ENCODE peak calls at places on chromosomes 1 and 21, in eight cellular contexts. One of them, this sample, is unnamed.

GRCh38 chr1:228434674-228435073 is 18.0 kb upstream of the TRIM17 start:
- DNase-seq in aorta: no peak
- DNase-seq in naive thymus-derived CD4-positive, alpha-beta T cell: no peak
- DNase-seq in keratinocyte: no peak
- DNase-seq in uterus: no peak
- DNase-seq in astrocyte: no peak
- DNase-seq in AG04450: no peak
- DNase-seq in right lobe of liver: no peak
- DNase-seq in this sample: no peak

GRCh38 chr1:17547271-17547670 is 7.8 kb downstream of the ARHGEF10L start:
- DNase-seq in aorta: no peak
- DNase-seq in naive thymus-derived CD4-positive, alpha-beta T cell: no peak
- DNase-seq in keratinocyte: no peak
- DNase-seq in uterus: no peak
- DNase-seq in astrocyte: no peak
- DNase-seq in AG04450: no peak
- DNase-seq in right lobe of liver: no peak
- DNase-seq in this sample: no peak

GRCh38 chr1:247338723-247339270 is 7.1 kb upstream of the ZNF496 start:
- DNase-seq in aorta: no peak
- DNase-seq in naive thymus-derived CD4-positive, alpha-beta T cell: no peak
- DNase-seq in keratinocyte: no peak
- DNase-seq in uterus: no peak
- DNase-seq in astrocyte: no peak
- DNase-seq in AG04450: no peak
- DNase-seq in right lobe of liver: no peak
- DNase-seq in this sample: no peak

GRCh38 chr1:223288826-223289225 is 75.2 kb downstream of the SUSD4 start:
- DNase-seq in aorta: no peak
- DNase-seq in naive thymus-derived CD4-positive, alpha-beta T cell: no peak
- DNase-seq in keratinocyte: no peak
- DNase-seq in uterus: no peak
- DNase-seq in astrocyte: no peak
- DNase-seq in AG04450: no peak
- DNase-seq in right lobe of liver: peak
- DNase-seq in this sample: no peak

GRCh38 chr1:31931241-31932225 is 6.6 kb downstream of the PTP4A2 start:
- DNase-seq in aorta: no peak
- DNase-seq in naive thymus-derived CD4-positive, alpha-beta T cell: no peak
- DNase-seq in keratinocyte: no peak
- DNase-seq in uterus: no peak
- DNase-seq in astrocyte: peak
- DNase-seq in AG04450: no peak
- DNase-seq in right lobe of liver: no peak
- DNase-seq in this sample: no peak

GRCh38 chr1:64775152-64775551 is 30.3 kb downstream of the RAVER2 start:
- DNase-seq in aorta: no peak
- DNase-seq in naive thymus-derived CD4-positive, alpha-beta T cell: no peak
- DNase-seq in keratinocyte: no peak
- DNase-seq in uterus: no peak
- DNase-seq in astrocyte: no peak
- DNase-seq in AG04450: no peak
- DNase-seq in right lobe of liver: no peak
- DNase-seq in this sample: no peak

GRCh38 chr1:3417954-3418353 is 36.5 kb upstream of the ARHGEF16 start:
- DNase-seq in aorta: no peak
- DNase-seq in naive thymus-derived CD4-positive, alpha-beta T cell: no peak
- DNase-seq in keratinocyte: no peak
- DNase-seq in uterus: no peak
- DNase-seq in astrocyte: no peak
- DNase-seq in AG04450: no peak
- DNase-seq in right lobe of liver: no peak
- DNase-seq in this sample: no peak

GRCh38 chr1:246680696-246681127 is 43.5 kb upstream of the SCCPDH start:
- DNase-seq in aorta: no peak
- DNase-seq in naive thymus-derived CD4-positive, alpha-beta T cell: no peak
- DNase-seq in keratinocyte: no peak
- DNase-seq in uterus: no peak
- DNase-seq in astrocyte: no peak
- DNase-seq in AG04450: no peak
- DNase-seq in right lobe of liver: no peak
- DNase-seq in this sample: no peak

GRCh38 chr1:172040466-172040865 is 199.2 kb downstream of the DNM3 start:
- DNase-seq in aorta: no peak
- DNase-seq in naive thymus-derived CD4-positive, alpha-beta T cell: no peak
- DNase-seq in keratinocyte: peak
- DNase-seq in uterus: no peak
- DNase-seq in astrocyte: peak
- DNase-seq in AG04450: no peak
- DNase-seq in right lobe of liver: no peak
- DNase-seq in this sample: no peak

GRCh38 chr1:199243423-199244061 is 604.7 kb downstream of the PTPRC start:
- DNase-seq in aorta: peak
- DNase-seq in naive thymus-derived CD4-positive, alpha-beta T cell: peak
- DNase-seq in keratinocyte: no peak
- DNase-seq in uterus: no peak
- DNase-seq in astrocyte: no peak
- DNase-seq in AG04450: no peak
- DNase-seq in right lobe of liver: peak
- DNase-seq in this sample: peak

GRCh38 chr1:9443913-9444445 is 95.3 kb upstream of the SLC25A33 start:
- DNase-seq in aorta: no peak
- DNase-seq in naive thymus-derived CD4-positive, alpha-beta T cell: no peak
- DNase-seq in keratinocyte: no peak
- DNase-seq in uterus: no peak
- DNase-seq in astrocyte: peak
- DNase-seq in AG04450: no peak
- DNase-seq in right lobe of liver: no peak
- DNase-seq in this sample: no peak

GRCh38 chr1:91335607-91336006 is 69.0 kb downstream of the HFM1 start:
- DNase-seq in aorta: no peak
- DNase-seq in naive thymus-derived CD4-positive, alpha-beta T cell: no peak
- DNase-seq in keratinocyte: no peak
- DNase-seq in uterus: no peak
- DNase-seq in astrocyte: no peak
- DNase-seq in AG04450: no peak
- DNase-seq in right lobe of liver: no peak
- DNase-seq in this sample: no peak

GRCh38 chr1:110328274-110328673 is 10.9 kb upstream of the RBM15 start:
- DNase-seq in aorta: no peak
- DNase-seq in naive thymus-derived CD4-positive, alpha-beta T cell: no peak
- DNase-seq in keratinocyte: no peak
- DNase-seq in uterus: no peak
- DNase-seq in astrocyte: no peak
- DNase-seq in AG04450: no peak
- DNase-seq in right lobe of liver: no peak
- DNase-seq in this sample: no peak

DNA sequence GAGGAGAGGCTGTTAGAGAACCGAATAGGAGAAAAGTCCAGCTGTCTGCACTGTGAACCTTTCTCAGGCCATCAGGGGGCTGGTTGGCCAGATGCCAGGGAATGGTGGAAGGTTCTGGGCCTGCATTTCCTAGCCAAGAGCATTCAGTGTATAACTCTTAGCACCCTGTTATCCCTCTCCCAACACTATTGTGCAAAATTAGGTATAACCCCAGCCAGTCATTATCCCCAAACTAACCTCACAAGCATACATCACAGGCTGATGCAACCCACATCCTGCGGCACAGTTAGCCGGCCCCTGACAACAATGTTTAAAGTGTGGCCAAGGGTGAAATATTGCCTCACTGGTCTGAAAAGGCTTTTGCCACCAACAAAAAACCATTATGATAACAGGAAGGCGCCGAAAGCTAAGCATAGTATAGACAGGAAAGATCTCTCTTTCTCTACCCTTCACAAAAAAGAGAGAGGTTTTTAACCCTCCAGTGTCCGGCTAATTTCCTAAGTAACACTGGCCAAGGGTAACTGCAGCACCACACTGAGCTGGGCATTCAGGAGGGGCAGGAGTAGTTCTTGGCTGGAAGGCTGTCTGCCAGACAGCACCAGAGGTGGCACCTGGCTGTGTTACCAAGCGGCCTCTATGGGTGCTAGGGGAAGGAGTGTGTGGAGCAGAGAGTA is 77.3 kb upstream of the BCAR3 start:
- DNase-seq in aorta: no peak
- DNase-seq in naive thymus-derived CD4-positive, alpha-beta T cell: no peak
- DNase-seq in keratinocyte: no peak
- DNase-seq in uterus: no peak
- DNase-seq in astrocyte: peak
- DNase-seq in AG04450: no peak
- DNase-seq in right lobe of liver: peak
- DNase-seq in this sample: no peak
- H3K27ac ChIP-seq in aorta: no peak
- H3K27ac ChIP-seq in naive thymus-derived CD4-positive, alpha-beta T cell: no peak
- H3K27ac ChIP-seq in keratinocyte: no peak
- H3K27ac ChIP-seq in uterus: no peak
- H3K27ac ChIP-seq in astrocyte: no peak
- H3K27ac ChIP-seq in AG04450: peak
- H3K27ac ChIP-seq in right lobe of liver: peak
- H3K27ac ChIP-seq in this sample: no peak

GRCh38 chr1:151513626-151514101 is 2.5 kb downstream of the CGN start:
- DNase-seq in aorta: no peak
- DNase-seq in naive thymus-derived CD4-positive, alpha-beta T cell: no peak
- DNase-seq in keratinocyte: peak
- DNase-seq in uterus: no peak
- DNase-seq in astrocyte: no peak
- DNase-seq in AG04450: no peak
- DNase-seq in right lobe of liver: peak
- DNase-seq in this sample: no peak
- H3K27ac ChIP-seq in aorta: no peak
- H3K27ac ChIP-seq in naive thymus-derived CD4-positive, alpha-beta T cell: no peak
- H3K27ac ChIP-seq in keratinocyte: peak
- H3K27ac ChIP-seq in uterus: no peak
- H3K27ac ChIP-seq in astrocyte: no peak
- H3K27ac ChIP-seq in AG04450: no peak
- H3K27ac ChIP-seq in right lobe of liver: peak
- H3K27ac ChIP-seq in this sample: no peak

GRCh38 chr21:45292399-45293213 is 4.9 kb upstream of the POFUT2 start:
- DNase-seq in aorta: peak
- DNase-seq in naive thymus-derived CD4-positive, alpha-beta T cell: peak
- DNase-seq in keratinocyte: peak
- DNase-seq in uterus: peak
- DNase-seq in astrocyte: peak
- DNase-seq in AG04450: peak
- DNase-seq in right lobe of liver: peak
- DNase-seq in this sample: peak

GRCh38 chr21:45289655-45290515 is 2.2 kb upstream of the POFUT2 start:
- DNase-seq in aorta: no peak
- DNase-seq in naive thymus-derived CD4-positive, alpha-beta T cell: no peak
- DNase-seq in keratinocyte: no peak
- DNase-seq in uterus: no peak
- DNase-seq in astrocyte: no peak
- DNase-seq in AG04450: no peak
- DNase-seq in right lobe of liver: no peak
- DNase-seq in this sample: no peak

GRCh38 chr21:45290948-45291612 is 3.4 kb upstream of the POFUT2 start:
- DNase-seq in aorta: no peak
- DNase-seq in naive thymus-derived CD4-positive, alpha-beta T cell: no peak
- DNase-seq in keratinocyte: no peak
- DNase-seq in uterus: no peak
- DNase-seq in astrocyte: peak
- DNase-seq in AG04450: no peak
- DNase-seq in right lobe of liver: no peak
- DNase-seq in this sample: no peak

GRCh38 chr21:45293214-45293725 is 5.6 kb upstream of the POFUT2 start:
- DNase-seq in aorta: no peak
- DNase-seq in naive thymus-derived CD4-positive, alpha-beta T cell: no peak
- DNase-seq in keratinocyte: no peak
- DNase-seq in uterus: no peak
- DNase-seq in astrocyte: no peak
- DNase-seq in AG04450: no peak
- DNase-seq in right lobe of liver: no peak
- DNase-seq in this sample: no peak

GRCh38 chr21:45291613-45292398 is 4.1 kb upstream of the POFUT2 start:
- DNase-seq in aorta: no peak
- DNase-seq in naive thymus-derived CD4-positive, alpha-beta T cell: no peak
- DNase-seq in keratinocyte: no peak
- DNase-seq in uterus: no peak
- DNase-seq in astrocyte: no peak
- DNase-seq in AG04450: no peak
- DNase-seq in right lobe of liver: no peak
- DNase-seq in this sample: no peak
- H3K27ac ChIP-seq in aorta: no peak
- H3K27ac ChIP-seq in naive thymus-derived CD4-positive, alpha-beta T cell: peak
- H3K27ac ChIP-seq in keratinocyte: no peak
- H3K27ac ChIP-seq in uterus: peak
- H3K27ac ChIP-seq in astrocyte: no peak
- H3K27ac ChIP-seq in AG04450: no peak
- H3K27ac ChIP-seq in right lobe of liver: no peak
- H3K27ac ChIP-seq in this sample: no peak

DNA sequence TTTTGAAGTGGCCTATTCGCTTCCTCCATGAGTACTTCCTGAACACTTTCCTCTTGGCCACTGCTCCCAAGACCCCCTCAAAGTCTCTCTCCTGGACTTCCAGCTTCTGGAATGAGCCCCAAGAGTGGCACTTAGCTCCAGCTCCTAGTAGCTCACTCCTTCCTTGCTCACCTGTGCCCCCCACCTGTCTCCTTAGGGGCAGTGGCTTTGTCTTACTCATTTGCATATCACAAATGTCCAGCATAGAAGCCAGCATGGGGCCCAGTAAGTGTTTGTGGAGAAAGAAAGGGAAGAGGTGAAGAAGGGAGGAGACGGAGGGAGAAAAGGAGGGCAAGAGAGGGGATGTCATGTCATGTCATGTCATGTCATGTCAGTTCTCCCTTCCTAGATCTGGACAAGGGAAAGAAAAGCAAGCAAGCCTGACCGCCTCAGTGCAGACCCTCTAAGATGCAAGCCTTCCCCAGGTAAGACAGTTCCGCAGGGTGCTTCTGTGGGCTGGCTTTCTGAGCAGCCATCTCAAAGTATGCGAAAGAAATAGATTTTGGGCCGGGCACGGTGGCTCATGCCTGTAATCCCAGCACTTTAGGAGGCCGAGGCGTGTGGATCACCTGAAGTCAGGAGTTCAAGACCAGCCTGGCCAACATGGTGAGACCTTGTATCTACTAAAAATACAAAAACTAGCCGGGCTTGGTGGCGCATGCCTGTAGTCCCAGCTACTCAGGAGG is 6.9 kb upstream of the MX1 start:
- DNase-seq in aorta: no peak
- DNase-seq in naive thymus-derived CD4-positive, alpha-beta T cell: no peak
- DNase-seq in keratinocyte: no peak
- DNase-seq in uterus: no peak
- DNase-seq in astrocyte: no peak
- DNase-seq in AG04450: no peak
- DNase-seq in right lobe of liver: no peak
- DNase-seq in this sample: no peak
- H3K27ac ChIP-seq in aorta: peak
- H3K27ac ChIP-seq in naive thymus-derived CD4-positive, alpha-beta T cell: no peak
- H3K27ac ChIP-seq in keratinocyte: no peak
- H3K27ac ChIP-seq in uterus: peak
- H3K27ac ChIP-seq in astrocyte: no peak
- H3K27ac ChIP-seq in AG04450: no peak
- H3K27ac ChIP-seq in right lobe of liver: no peak
- H3K27ac ChIP-seq in this sample: no peak